ENCODE peak calls at places on chromosomes 2 and 18, in seven cellular contexts. J, W, A, S, X, P and M are unnamed samples.

GRCh38 chr2:139031722-139032121 is 251.5 kb upstream of the NXPH2 start:
- DNase-seq in X (peak), P (peak), W (peak), S (peak), J (no peak), A (no peak), M (no peak)

GRCh38 chr18:26532367-26533340 is 15.7 kb downstream of the KCTD1 start:
- DNase-seq in W (no peak), S (peak), X (no peak), P (no peak), A (no peak), J (no peak), M (no peak)

GRCh38 chr18:44927127-44927849 is 246.6 kb downstream of the SETBP1 start:
- DNase-seq in A (no peak), J (no peak), S (no peak), P (peak), W (no peak), X (no peak), M (peak)

GRCh38 chr18:45806226-45806625 is 19.2 kb upstream of the SIGLEC15 start:
- DNase-seq in A (peak), J (peak), X (peak), W (no peak), P (no peak), S (no peak), M (no peak)

GRCh38 chr2:11835403-11835802 is 89.0 kb downstream of the LPIN1 start:
- DNase-seq in X (no peak), P (peak), A (no peak), W (peak), J (no peak), S (no peak), M (no peak)

GRCh38 chr2:124163825-124164224 is 138.7 kb downstream of the CNTNAP5 start:
- DNase-seq in A (peak), W (no peak), P (no peak), J (peak), X (peak), S (no peak), M (no peak)

GRCh38 chr2:112979731-112980130 is 1.9 kb downstream of the IL36G start:
- DNase-seq in A (no peak), S (no peak), X (no peak), W (no peak), J (no peak), P (no peak), M (no peak)

GRCh38 chr2:230932556-230933511 is 7.8 kb upstream of the GPR55 start:
- DNase-seq in S (no peak), A (peak), W (peak), J (peak), P (no peak), X (peak), M (peak)

GRCh38 chr18:55326134-55326533 is 261.9 kb downstream of the TCF4 start:
- DNase-seq in J (no peak), A (no peak), S (no peak), X (no peak), P (no peak), W (no peak), M (no peak)

GRCh38 chr2:171491292-171491691 is 31.0 kb upstream of the CYBRD1 start:
- DNase-seq in X (no peak), S (no peak), W (no peak), J (peak), P (no peak), A (peak), M (no peak)

GRCh38 chr2:156841321-156841720 is 405.1 kb downstream of the GPD2 start:
- DNase-seq in S (no peak), J (no peak), W (no peak), A (no peak), X (no peak), P (no peak), M (no peak)

GRCh38 chr18:13700153-13700552 is 26.2 kb downstream of the FAM210A start:
- DNase-seq in X (no peak), A (no peak), P (no peak), S (no peak), J (no peak), W (no peak), M (no peak)

GRCh38 chr2:144369416-144369815 is 150.5 kb downstream of the ZEB2 start:
- DNase-seq in P (no peak), W (no peak), J (no peak), S (no peak), A (no peak), X (no peak), M (no peak)

GRCh38 chr2:9030190-9030589 is 26.7 kb upstream of the MBOAT2 start:
- DNase-seq in X (no peak), W (no peak), P (no peak), J (no peak), S (peak), A (no peak), M (no peak)

GRCh38 chr2:151827564-151828142 is 568 bp downstream of the ARL5A start:
- DNase-seq in P (peak), J (peak), A (peak), S (peak), X (peak), W (peak), M (no peak)

GRCh38 chr2:21371499-21372003 is 247.8 kb downstream of the TDRD15 start:
- DNase-seq in J (no peak), X (no peak), P (no peak), S (no peak), A (no peak), W (no peak), M (no peak)

GRCh38 chr2:21369787-21370186 is 246.0 kb downstream of the TDRD15 start:
- DNase-seq in J (no peak), A (no peak), X (no peak), S (no peak), P (no peak), W (no peak), M (no peak)

GRCh38 chr2:21367421-21367820 is 243.7 kb downstream of the TDRD15 start:
- DNase-seq in P (peak), X (no peak), W (no peak), A (peak), J (no peak), S (no peak), M (no peak)

GRCh38 chr2:21372654-21373053 is 248.9 kb downstream of the TDRD15 start:
- DNase-seq in J (no peak), S (peak), W (peak), A (peak), P (peak), X (no peak), M (no peak)
- TF ChIP-seq CTCF in J (no peak), S (peak), W (peak), A (peak), P (peak), X (no peak), M (peak)

GRCh38 chr18:35941299-35941698 is 31.2 kb upstream of the RMP24 start:
- DNase-seq in X (no peak), S (no peak), J (no peak), A (no peak), W (no peak), P (no peak), M (no peak)

GRCh38 chr18:35936951-35937350 is 35.5 kb upstream of the RMP24 start:
- DNase-seq in J (peak), W (no peak), A (no peak), P (no peak), X (peak), S (no peak), M (no peak)

GRCh38 chr18:35938158-35938557 is 34.3 kb upstream of the RMP24 start:
- DNase-seq in J (peak), A (peak), S (no peak), W (no peak), P (peak), X (peak), M (no peak)

GRCh38 chr18:35938562-35938961 is 33.9 kb upstream of the RMP24 start:
- DNase-seq in X (no peak), W (no peak), S (no peak), J (no peak), P (no peak), A (no peak), M (no peak)

GRCh38 chr18:35939166-35939565 is 33.3 kb upstream of the RMP24 start:
- DNase-seq in X (peak), J (peak), A (no peak), W (peak), S (peak), P (peak), M (no peak)
- TF ChIP-seq CTCF in X (peak), J (peak), A (peak), W (peak), S (peak), P (no peak), M (no peak)

GRCh38 chr18:36752929-36753865 is 75.6 kb downstream of the TPGS2 start:
- DNase-seq in X (peak), W (no peak), J (peak), S (no peak), P (no peak), A (no peak), M (no peak)
- TF ChIP-seq CTCF in X (no peak), W (no peak), J (no peak), S (no peak), P (no peak), A (no peak), M (peak)

GRCh38 chr18:66873899-66874298 is 270.0 kb upstream of the CDH19 start:
- DNase-seq in S (no peak), J (no peak), W (no peak), A (no peak), P (no peak), X (no peak), M (no peak)

GRCh38 chr18:66867653-66868052 is 263.8 kb upstream of the CDH19 start:
- DNase-seq in X (no peak), P (peak), J (peak), W (no peak), S (no peak), A (no peak), M (no peak)

GRCh38 chr18:66874375-66874774 is 270.5 kb upstream of the CDH19 start:
- DNase-seq in W (no peak), P (no peak), A (no peak), X (no peak), S (no peak), J (no peak), M (no peak)

GRCh38 chr18:66874812-66875474 is 271.1 kb upstream of the CDH19 start:
- DNase-seq in A (no peak), P (no peak), S (no peak), X (no peak), W (no peak), J (no peak), M (no peak)

GRCh38 chr18:66872277-66872676 is 268.4 kb upstream of the CDH19 start:
- DNase-seq in A (peak), W (peak), J (peak), P (peak), X (no peak), S (peak), M (no peak)
- TF ChIP-seq CTCF in A (no peak), W (no peak), J (no peak), P (peak), X (no peak), S (peak), M (no peak)

GRCh38 chr2:199740111-199740428 is 110.9 kb downstream of the FTCDNL1 start:
- DNase-seq in J (no peak), X (no peak), W (no peak), A (no peak), P (no peak), S (peak), M (no peak)
- TF ChIP-seq CTCF in J (no peak), X (no peak), W (no peak), A (no peak), P (no peak), S (no peak), M (peak)

GRCh38 chr2:188677182-188677581 is 297.0 kb upstream of the COL3A1 start:
- DNase-seq in W (no peak), J (no peak), X (no peak), P (peak), S (no peak), A (no peak), M (no peak)
- TF ChIP-seq CTCF in W (no peak), J (no peak), X (no peak), P (no peak), S (no peak), A (no peak), M (no peak)

GRCh38 chr2:69483696-69484095 is 46.5 kb upstream of the NFU1 start:
- DNase-seq in P (peak), S (no peak), J (no peak), X (no peak), W (no peak), A (no peak), M (no peak)

GRCh38 chr2:69477627-69478026 is 40.4 kb upstream of the NFU1 start:
- DNase-seq in J (no peak), S (no peak), A (no peak), X (no peak), P (no peak), W (no peak), M (no peak)

GRCh38 chr2:69483024-69483423 is 45.8 kb upstream of the NFU1 start:
- DNase-seq in W (no peak), J (no peak), X (no peak), A (no peak), S (no peak), P (peak), M (no peak)

DNA sequence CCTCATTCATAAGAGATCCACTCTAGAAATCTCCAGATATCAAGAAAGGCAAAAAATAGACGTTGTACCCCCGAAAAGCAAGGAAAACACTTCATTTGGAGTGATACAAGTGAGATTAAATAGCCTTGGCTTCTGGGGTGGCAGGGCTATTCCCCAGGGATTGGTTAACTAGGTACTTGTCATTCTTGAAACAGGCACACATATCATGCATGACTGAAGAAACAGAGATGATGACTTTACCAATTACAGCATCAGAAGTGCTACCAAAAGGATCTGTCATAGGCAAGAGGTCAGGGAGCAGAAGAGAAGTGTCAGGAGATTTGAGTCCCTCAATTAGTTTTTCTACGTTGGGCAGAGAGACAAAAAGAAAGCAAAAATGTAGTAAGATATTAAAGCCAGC is 45.2 kb upstream of the NFU1 start:
- DNase-seq in X (no peak), W (no peak), S (no peak), A (no peak), J (no peak), P (no peak), M (no peak)
- TF ChIP-seq CTCF in X (no peak), W (no peak), S (no peak), A (no peak), J (no peak), P (no peak), M (no peak)

GRCh38 chr2:14642499-14642898 is 10.0 kb downstream of the LRATD1 start:
- DNase-seq in P (no peak), W (peak), A (no peak), X (no peak), J (no peak), S (peak), M (no peak)
- TF ChIP-seq CTCF in P (peak), W (peak), A (no peak), X (no peak), J (no peak), S (peak), M (peak)